ENCODE peak calls at places on chromosomes 11 and 22, in six cellular contexts. L, G, A, D, T and S are unnamed samples.

GRCh38 chr22:17205432-17205831 is 13.8 kb downstream of the ADA2 start:
- DNase-seq in G (no peak), L (no peak), T (no peak), A (no peak), D (peak), S (no peak)

GRCh38 chr11:60563553-60564235 is 48.5 kb downstream of the MS4A13 start:
- DNase-seq in A (no peak), T (no peak), D (peak), G (peak), L (no peak), S (no peak)

GRCh38 chr11:134248910-134249480 is 4.2 kb downstream of the THYN1 start:
- DNase-seq in T (no peak), L (no peak), G (peak), D (no peak), A (no peak), S (no peak)

GRCh38 chr22:49621601-49622210 is 206.0 kb downstream of the BRD1 start:
- DNase-seq in G (no peak), L (no peak), D (no peak), A (no peak), T (no peak), S (peak)

GRCh38 chr22:26417406-26417805 is 11.7 kb upstream of the ASPHD2 start:
- DNase-seq in G (no peak), A (no peak), L (no peak), D (no peak), T (no peak), S (no peak)

GRCh38 chr11:88631497-88631896 is 294.0 kb upstream of the CTSC start:
- DNase-seq in G (no peak), T (no peak), L (no peak), A (no peak), D (no peak), S (no peak)

GRCh38 chr11:100831929-100832480 is 144.9 kb downstream of the ARHGAP42 start:
- DNase-seq in G (no peak), A (no peak), T (peak), L (no peak), D (no peak), S (no peak)

GRCh38 chr11:120834686-120835225 is 189.1 kb upstream of the TBCEL start:
- DNase-seq in A (no peak), G (no peak), T (no peak), L (no peak), D (no peak), S (no peak)

GRCh38 chr22:29275167-29275566 is 7.1 kb downstream of the EWSR1 start:
- DNase-seq in G (no peak), L (no peak), D (no peak), A (no peak), T (no peak), S (no peak)